ENCODE peak calls at places on chromosomes 11 and 22, in seven cellular contexts. One of them, this sample, is unnamed.

GRCh38 chr22:38741166-38741565 is 14.6 kb downstream of the SUN2 start:
- DNase-seq in prostate gland: no peak
- DNase-seq in GM23338: no peak
- DNase-seq in HCT116: no peak
- DNase-seq in Panc1: no peak
- DNase-seq in sigmoid colon: no peak
- DNase-seq in K562: no peak
- DNase-seq in this sample: no peak

GRCh38 chr11:59174664-59175033 is 2.7 kb downstream of the DTX4 start:
- DNase-seq in prostate gland: no peak
- DNase-seq in GM23338: no peak
- DNase-seq in HCT116: no peak
- DNase-seq in Panc1: no peak
- DNase-seq in sigmoid colon: no peak
- DNase-seq in K562: no peak
- DNase-seq in this sample: no peak

GRCh38 chr11:3927129-3927796 is 71.8 kb downstream of the STIM1 start:
- DNase-seq in prostate gland: no peak
- DNase-seq in GM23338: no peak
- DNase-seq in HCT116: no peak
- DNase-seq in Panc1: no peak
- DNase-seq in sigmoid colon: no peak
- DNase-seq in K562: no peak
- DNase-seq in this sample: no peak

GRCh38 chr22:46563381-46564083 is 26.1 kb upstream of the CELSR1 start:
- DNase-seq in prostate gland: peak; percentile 61
- DNase-seq in GM23338: peak; percentile 82
- DNase-seq in HCT116: peak; percentile 57
- DNase-seq in Panc1: no peak
- DNase-seq in sigmoid colon: peak; percentile 81
- DNase-seq in K562: peak; percentile 79
- DNase-seq in this sample: peak; percentile 84

GRCh38 chr11:16346975-16347374 is 9.4 kb downstream of the SOX6 start:
- DNase-seq in prostate gland: no peak
- DNase-seq in GM23338: no peak
- DNase-seq in HCT116: no peak
- DNase-seq in Panc1: no peak
- DNase-seq in sigmoid colon: no peak
- DNase-seq in K562: peak; percentile 69
- DNase-seq in this sample: no peak

GRCh38 chr11:77181226-77181625 is 53.2 kb downstream of the MYO7A start:
- DNase-seq in prostate gland: no peak
- DNase-seq in GM23338: no peak
- DNase-seq in HCT116: no peak
- DNase-seq in Panc1: no peak
- DNase-seq in sigmoid colon: no peak
- DNase-seq in K562: no peak
- DNase-seq in this sample: no peak

GRCh38 chr11:6258571-6258998 is 1.1 kb upstream of the CCKBR start:
- DNase-seq in prostate gland: no peak
- DNase-seq in GM23338: peak; percentile 71
- DNase-seq in HCT116: no peak
- DNase-seq in Panc1: no peak
- DNase-seq in sigmoid colon: no peak
- DNase-seq in K562: no peak
- DNase-seq in this sample: no peak

GRCh38 chr11:3199537-3200295 is 18.9 kb downstream of the MRGPRG start:
- DNase-seq in prostate gland: no peak
- DNase-seq in GM23338: no peak
- DNase-seq in HCT116: no peak
- DNase-seq in Panc1: no peak
- DNase-seq in sigmoid colon: no peak
- DNase-seq in K562: no peak
- DNase-seq in this sample: peak; percentile 38

GRCh38 chr11:103897156-103897555 is 139.3 kb upstream of the DDI1 start:
- DNase-seq in prostate gland: no peak
- DNase-seq in GM23338: no peak
- DNase-seq in HCT116: no peak
- DNase-seq in Panc1: no peak
- DNase-seq in sigmoid colon: no peak
- DNase-seq in K562: no peak
- DNase-seq in this sample: no peak

GRCh38 chr11:66846671-66847091 is 3.4 kb downstream of the RCE1 start:
- DNase-seq in prostate gland: no peak
- DNase-seq in GM23338: no peak
- DNase-seq in HCT116: no peak
- DNase-seq in Panc1: no peak
- DNase-seq in sigmoid colon: peak; percentile 56
- DNase-seq in K562: no peak
- DNase-seq in this sample: peak; percentile 56

GRCh38 chr11:66848671-66849500 is 5.6 kb downstream of the RCE1 start:
- DNase-seq in prostate gland: no peak
- DNase-seq in GM23338: no peak
- DNase-seq in HCT116: no peak
- DNase-seq in Panc1: no peak
- DNase-seq in sigmoid colon: peak; percentile 63
- DNase-seq in K562: no peak
- DNase-seq in this sample: peak; percentile 63

GRCh38 chr11:66849501-66850234 is 6.4 kb downstream of the RCE1 start:
- DNase-seq in prostate gland: no peak
- DNase-seq in GM23338: no peak
- DNase-seq in HCT116: no peak
- DNase-seq in Panc1: no peak
- DNase-seq in sigmoid colon: peak; percentile 54
- DNase-seq in K562: no peak
- DNase-seq in this sample: peak; percentile 56

GRCh38 chr11:66845876-66846212 is 2.6 kb downstream of the RCE1 start:
- DNase-seq in prostate gland: no peak
- DNase-seq in GM23338: no peak
- DNase-seq in HCT116: no peak
- DNase-seq in Panc1: no peak
- DNase-seq in sigmoid colon: peak; percentile 35
- DNase-seq in K562: no peak
- DNase-seq in this sample: peak; percentile 62

GRCh38 chr11:66847461-66848232 is 4.4 kb downstream of the RCE1 start:
- DNase-seq in prostate gland: no peak
- DNase-seq in GM23338: no peak
- DNase-seq in HCT116: no peak
- DNase-seq in Panc1: no peak
- DNase-seq in sigmoid colon: peak; percentile 52
- DNase-seq in K562: no peak
- DNase-seq in this sample: peak; percentile 52
- TF ChIP-seq POLR2AphosphoS5 in prostate gland: no peak
- TF ChIP-seq POLR2AphosphoS5 in GM23338: peak; percentile 43
- TF ChIP-seq POLR2AphosphoS5 in HCT116: no peak
- TF ChIP-seq POLR2AphosphoS5 in Panc1: peak; percentile 41
- TF ChIP-seq POLR2AphosphoS5 in sigmoid colon: no peak
- TF ChIP-seq POLR2AphosphoS5 in K562: no peak
- TF ChIP-seq POLR2AphosphoS5 in this sample: no peak

GRCh38 chr11:105611414-105611813 is 1.5 kb downstream of the GRIA4 start:
- DNase-seq in prostate gland: no peak
- DNase-seq in GM23338: no peak
- DNase-seq in HCT116: no peak
- DNase-seq in Panc1: no peak
- DNase-seq in sigmoid colon: no peak
- DNase-seq in K562: no peak
- DNase-seq in this sample: no peak
- H3K4me3 ChIP-seq in prostate gland: no peak overlapping the region
- H3K4me3 ChIP-seq in GM23338: peak overlapping the region; percentile 73
- H3K4me3 ChIP-seq in HCT116: no peak overlapping the region
- H3K4me3 ChIP-seq in Panc1: no peak overlapping the region
- H3K4me3 ChIP-seq in sigmoid colon: peak overlapping the region; percentile 45
- H3K4me3 ChIP-seq in K562: no peak overlapping the region
- H3K4me3 ChIP-seq in this sample: peak overlapping the region; percentile 50

GRCh38 chr11:73466643-73467042 is 90.4 kb downstream of the RELT start:
- DNase-seq in prostate gland: no peak
- DNase-seq in GM23338: peak; percentile 42
- DNase-seq in HCT116: no peak
- DNase-seq in Panc1: no peak
- DNase-seq in sigmoid colon: no peak
- DNase-seq in K562: no peak
- DNase-seq in this sample: no peak

GRCh38 chr11:73468590-73469161 is 92.5 kb downstream of the RELT start:
- DNase-seq in prostate gland: no peak
- DNase-seq in GM23338: no peak
- DNase-seq in HCT116: no peak
- DNase-seq in Panc1: no peak
- DNase-seq in sigmoid colon: no peak
- DNase-seq in K562: no peak
- DNase-seq in this sample: no peak

GRCh38 chr11:73467505-73467904 is 91.3 kb downstream of the RELT start:
- DNase-seq in prostate gland: no peak
- DNase-seq in GM23338: no peak
- DNase-seq in HCT116: no peak
- DNase-seq in Panc1: no peak
- DNase-seq in sigmoid colon: no peak
- DNase-seq in K562: no peak
- DNase-seq in this sample: no peak

GRCh38 chr11:73470036-73470624 is 93.9 kb downstream of the RELT start:
- DNase-seq in prostate gland: no peak
- DNase-seq in GM23338: no peak
- DNase-seq in HCT116: no peak
- DNase-seq in Panc1: no peak
- DNase-seq in sigmoid colon: no peak
- DNase-seq in K562: no peak
- DNase-seq in this sample: no peak

DNA sequence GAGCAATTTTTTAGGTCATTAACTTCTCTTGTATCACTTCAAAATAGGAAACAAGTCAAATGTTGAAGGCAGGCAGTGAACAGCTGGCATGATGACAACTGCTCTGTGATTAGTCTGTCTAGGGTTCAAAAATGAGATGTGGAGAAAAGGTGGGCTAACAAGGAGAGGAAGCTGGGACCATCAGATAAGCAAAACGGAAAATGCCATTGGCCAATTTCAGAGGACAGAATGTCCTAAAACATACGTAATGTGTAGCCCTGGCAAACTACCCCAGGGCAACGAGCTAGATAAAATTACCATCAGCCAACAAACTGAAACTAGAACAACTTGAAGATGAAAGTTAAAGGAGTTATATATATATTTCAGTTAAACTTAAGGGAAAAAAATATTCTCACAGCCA is 93.2 kb downstream of the RELT start:
- DNase-seq in prostate gland: no peak
- DNase-seq in GM23338: no peak
- DNase-seq in HCT116: no peak
- DNase-seq in Panc1: no peak
- DNase-seq in sigmoid colon: no peak
- DNase-seq in K562: no peak
- DNase-seq in this sample: no peak
- TF ChIP-seq POLR2AphosphoS5 in prostate gland: peak; percentile 61
- TF ChIP-seq POLR2AphosphoS5 in GM23338: no peak
- TF ChIP-seq POLR2AphosphoS5 in HCT116: no peak
- TF ChIP-seq POLR2AphosphoS5 in Panc1: no peak
- TF ChIP-seq POLR2AphosphoS5 in sigmoid colon: no peak
- TF ChIP-seq POLR2AphosphoS5 in K562: no peak
- TF ChIP-seq POLR2AphosphoS5 in this sample: no peak

GRCh38 chr11:17543041-17543440 is 1.2 kb downstream of the USH1C start:
- DNase-seq in prostate gland: no peak
- DNase-seq in GM23338: no peak
- DNase-seq in HCT116: no peak
- DNase-seq in Panc1: no peak
- DNase-seq in sigmoid colon: no peak
- DNase-seq in K562: no peak
- DNase-seq in this sample: no peak
- H3K4me3 ChIP-seq in prostate gland: no peak overlapping the region
- H3K4me3 ChIP-seq in GM23338: peak overlapping the region; percentile 89
- H3K4me3 ChIP-seq in HCT116: peak overlapping the region; percentile 65
- H3K4me3 ChIP-seq in Panc1: no peak overlapping the region
- H3K4me3 ChIP-seq in sigmoid colon: no peak overlapping the region
- H3K4me3 ChIP-seq in K562: no peak overlapping the region
- H3K4me3 ChIP-seq in this sample: no peak overlapping the region

DNA sequence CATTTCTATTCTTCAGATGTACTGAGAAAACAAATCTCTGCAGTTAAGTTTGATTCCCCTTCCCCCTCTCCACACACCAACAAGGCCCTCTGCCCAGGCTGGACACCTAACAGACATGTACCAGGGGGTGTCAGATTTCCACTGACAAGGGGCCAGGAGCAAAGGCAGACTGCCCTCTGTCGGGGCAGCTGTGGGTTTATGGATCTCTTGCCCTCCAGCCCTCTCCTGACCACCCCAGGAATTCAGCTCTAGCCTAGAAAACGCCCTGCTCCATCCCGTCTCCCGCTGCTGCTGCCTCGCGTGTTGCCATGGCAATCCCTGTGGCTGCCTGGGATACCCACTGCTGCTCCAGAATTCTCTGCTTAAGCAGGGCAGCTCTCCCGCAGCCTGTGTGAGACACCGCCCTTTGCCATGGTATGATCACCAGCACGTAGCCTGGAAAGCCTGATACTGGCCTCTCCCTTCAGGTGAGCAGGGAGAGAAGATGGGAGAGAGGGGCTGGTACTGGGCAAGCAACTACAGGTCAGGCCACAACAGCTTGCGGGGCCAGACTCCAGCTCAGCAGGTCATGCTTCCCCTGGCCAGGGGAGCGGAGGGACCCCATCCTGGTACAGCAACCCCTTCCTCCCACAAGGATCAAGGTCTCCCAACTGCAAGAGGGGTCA is 41.6 kb downstream of the BUD13 start:
- DNase-seq in prostate gland: no peak
- DNase-seq in GM23338: peak; percentile 85
- DNase-seq in HCT116: no peak
- DNase-seq in Panc1: no peak
- DNase-seq in sigmoid colon: no peak
- DNase-seq in K562: no peak
- DNase-seq in this sample: peak; percentile 55
- TF ChIP-seq POLR2AphosphoS5 in prostate gland: no peak
- TF ChIP-seq POLR2AphosphoS5 in GM23338: no peak
- TF ChIP-seq POLR2AphosphoS5 in HCT116: no peak
- TF ChIP-seq POLR2AphosphoS5 in Panc1: no peak
- TF ChIP-seq POLR2AphosphoS5 in sigmoid colon: no peak
- TF ChIP-seq POLR2AphosphoS5 in K562: no peak
- TF ChIP-seq POLR2AphosphoS5 in this sample: no peak